ENCODE peak calls at places on chromosome 13, in four cellular contexts. H is H1, W is SK-N-SH, E is GM12878. R is an unnamed sample.

GRCh38 chr13:112790735-112791641 is 101.2 kb downstream of the ATP11A start:
- DNase-seq in H (peak; percentile 39), W (no peak), E (no peak), R (no peak)

GRCh38 chr13:33953781-33954180 is 135.8 kb downstream of the RFC3 start:
- DNase-seq in H (no peak), W (no peak), E (no peak), R (no peak)

GRCh38 chr13:72097568-72097967 is 230.6 kb upstream of the DACH1 start:
- DNase-seq in H (no peak), W (no peak), E (no peak), R (no peak)

GRCh38 chr13:114035583-114036501 is 62.0 kb upstream of the C13orf46 start:
- DNase-seq in H (no peak), W (no peak), E (no peak), R (no peak)

GRCh38 chr13:110310541-110311491 is 3.7 kb downstream of the COL4A2 start:
- DNase-seq in H (no peak), W (no peak), E (no peak), R (no peak)

GRCh38 chr13:43085545-43085944 is 62.2 kb downstream of the DNAJC15 start:
- DNase-seq in H (no peak), W (peak; percentile 17), E (no peak), R (no peak)

GRCh38 chr13:95607363-95607762 is 37.1 kb downstream of the DZIP1 start:
- DNase-seq in H (no peak), W (no peak), E (no peak), R (no peak)

GRCh38 chr13:76383671-76384461 is 502.3 kb downstream of the KCTD12 start:
- DNase-seq in H (no peak), W (peak; percentile 36), E (no peak), R (no peak)

GRCh38 chr13:49023441-49023840 is 47.7 kb downstream of the FNDC3A start:
- DNase-seq in H (no peak), W (no peak), E (no peak), R (no peak)

GRCh38 chr13:38180100-38180499 is 169.6 kb upstream of the UFM1 start:
- DNase-seq in H (no peak), W (no peak), E (no peak), R (no peak)

GRCh38 chr13:84655677-84656076 is 773.4 kb upstream of the SLITRK1 start:
- DNase-seq in H (no peak), W (no peak), E (no peak), R (no peak)

GRCh38 chr13:84658881-84659661 is 776.8 kb upstream of the SLITRK1 start:
- DNase-seq in H (no peak), W (no peak), E (no peak), R (no peak)

GRCh38 chr13:84653915-84654534 is 771.8 kb upstream of the SLITRK1 start:
- DNase-seq in H (no peak), W (no peak), E (no peak), R (no peak)

GRCh38 chr13:84651288-84651687 is 769.0 kb upstream of the SLITRK1 start:
- DNase-seq in H (no peak), W (no peak), E (no peak), R (no peak)

GRCh38 chr13:84654654-84655244 is 772.5 kb upstream of the SLITRK1 start:
- DNase-seq in H (peak; percentile 63), W (no peak), E (no peak), R (no peak)
- TF ChIP-seq POLR2AphosphoS5 in H (peak; percentile 41), W (no peak), E (no peak), R (no peak)

GRCh38 chr13:50945669-50946068 is 36.1 kb downstream of the RNASEH2B start:
- DNase-seq in H (no peak), W (no peak), E (no peak), R (no peak)
- TF ChIP-seq GABPA in H (no peak), W (no peak), E (no peak), R (no peak)

GRCh38 chr13:101712026-101712348 is 259.5 kb downstream of the ITGBL1 start:
- DNase-seq in H (no peak), W (no peak), E (no peak), R (no peak)
- TF ChIP-seq POLR2AphosphoS5 in H (no peak), W (no peak), E (no peak), R (no peak)

GRCh38 chr13:25798998-25799397 is 252.8 kb downstream of the SHISA2 start:
- DNase-seq in H (no peak), W (no peak), E (no peak), R (no peak)

DNA sequence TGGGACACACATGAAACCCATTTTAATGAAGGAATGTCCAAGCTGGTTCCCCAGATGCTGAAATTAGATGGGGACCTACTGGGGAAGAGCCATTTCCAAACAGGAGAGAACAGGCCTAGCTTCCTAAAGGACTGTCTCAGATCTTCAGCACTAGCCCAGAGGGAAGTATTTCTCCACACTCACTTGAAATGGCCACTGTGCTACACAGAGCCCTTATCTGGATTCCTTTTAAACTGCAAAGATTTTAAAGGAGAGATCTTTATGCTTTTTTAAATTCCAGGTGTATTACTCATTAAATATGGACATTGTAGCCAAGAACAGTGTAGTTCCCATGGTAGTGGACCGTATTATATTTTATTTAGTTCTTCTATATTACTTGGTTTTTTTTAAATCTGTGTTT is 255.3 kb downstream of the SHISA2 start:
- DNase-seq in H (no peak), W (no peak), E (no peak), R (no peak)
- TF ChIP-seq GABPA in H (no peak), W (no peak), E (no peak), R (no peak)

R was measured in HL-60.